ENCODE peak calls at places on chromosome 2, in four cellular contexts. One of them, this sample, is unnamed.

GRCh38 chr2:231204146-231204545 is 5.7 kb downstream of the ARMC9 start:
- DNase-seq in naive thymus-derived CD8-positive, alpha-beta T cell: no peak
- DNase-seq in amniotic stem cell: no peak
- DNase-seq in stimulated activated CD8-positive, alpha-beta memory T cell treated with anti-CD3 and anti-CD28 coated beads, Interleukin-4, amount 100 ng/mL, for 24 hours: no peak
- DNase-seq in this sample: no peak

GRCh38 chr2:235345745-235346144 is 148.1 kb upstream of the AGAP1 start:
- DNase-seq in naive thymus-derived CD8-positive, alpha-beta T cell: no peak
- DNase-seq in amniotic stem cell: no peak
- DNase-seq in stimulated activated CD8-positive, alpha-beta memory T cell treated with anti-CD3 and anti-CD28 coated beads, Interleukin-4, amount 100 ng/mL, for 24 hours: no peak
- DNase-seq in this sample: no peak

GRCh38 chr2:20578895-20579825 is 71.7 kb downstream of the HS1BP3 start:
- DNase-seq in naive thymus-derived CD8-positive, alpha-beta T cell: no peak
- DNase-seq in amniotic stem cell: peak
- DNase-seq in stimulated activated CD8-positive, alpha-beta memory T cell treated with anti-CD3 and anti-CD28 coated beads, Interleukin-4, amount 100 ng/mL, for 24 hours: no peak
- DNase-seq in this sample: peak

GRCh38 chr2:40448476-40449079 is 3.3 kb downstream of the SLC8A1 start:
- DNase-seq in naive thymus-derived CD8-positive, alpha-beta T cell: no peak
- DNase-seq in amniotic stem cell: no peak
- DNase-seq in stimulated activated CD8-positive, alpha-beta memory T cell treated with anti-CD3 and anti-CD28 coated beads, Interleukin-4, amount 100 ng/mL, for 24 hours: no peak
- DNase-seq in this sample: peak

GRCh38 chr2:84526562-84526961 is 10.3 kb downstream of the DNAH6 start:
- DNase-seq in naive thymus-derived CD8-positive, alpha-beta T cell: no peak
- DNase-seq in amniotic stem cell: no peak
- DNase-seq in stimulated activated CD8-positive, alpha-beta memory T cell treated with anti-CD3 and anti-CD28 coated beads, Interleukin-4, amount 100 ng/mL, for 24 hours: no peak
- DNase-seq in this sample: no peak

GRCh38 chr2:133705287-133705686 is 137.0 kb upstream of the NCKAP5 start:
- DNase-seq in naive thymus-derived CD8-positive, alpha-beta T cell: no peak
- DNase-seq in amniotic stem cell: no peak
- DNase-seq in stimulated activated CD8-positive, alpha-beta memory T cell treated with anti-CD3 and anti-CD28 coated beads, Interleukin-4, amount 100 ng/mL, for 24 hours: no peak
- DNase-seq in this sample: no peak

GRCh38 chr2:151733781-151734672 is at the start of gene NEB:
- DNase-seq in naive thymus-derived CD8-positive, alpha-beta T cell: no peak
- DNase-seq in amniotic stem cell: no peak
- DNase-seq in stimulated activated CD8-positive, alpha-beta memory T cell treated with anti-CD3 and anti-CD28 coated beads, Interleukin-4, amount 100 ng/mL, for 24 hours: no peak
- DNase-seq in this sample: no peak

GRCh38 chr2:98467082-98467536 is 22.5 kb downstream of the INPP4A start:
- DNase-seq in naive thymus-derived CD8-positive, alpha-beta T cell: no peak
- DNase-seq in amniotic stem cell: no peak
- DNase-seq in stimulated activated CD8-positive, alpha-beta memory T cell treated with anti-CD3 and anti-CD28 coated beads, Interleukin-4, amount 100 ng/mL, for 24 hours: no peak
- DNase-seq in this sample: no peak

GRCh38 chr2:218313356-218313755 is 21.1 kb upstream of the TMBIM1 start:
- DNase-seq in naive thymus-derived CD8-positive, alpha-beta T cell: no peak
- DNase-seq in amniotic stem cell: no peak
- DNase-seq in stimulated activated CD8-positive, alpha-beta memory T cell treated with anti-CD3 and anti-CD28 coated beads, Interleukin-4, amount 100 ng/mL, for 24 hours: no peak
- DNase-seq in this sample: no peak

GRCh38 chr2:96565111-96565510 is 28.6 kb downstream of the ARID5A start:
- DNase-seq in naive thymus-derived CD8-positive, alpha-beta T cell: no peak
- DNase-seq in amniotic stem cell: no peak
- DNase-seq in stimulated activated CD8-positive, alpha-beta memory T cell treated with anti-CD3 and anti-CD28 coated beads, Interleukin-4, amount 100 ng/mL, for 24 hours: no peak
- DNase-seq in this sample: peak

GRCh38 chr2:170873035-170873692 is 55.9 kb upstream of the GORASP2 start:
- DNase-seq in naive thymus-derived CD8-positive, alpha-beta T cell: peak
- DNase-seq in amniotic stem cell: peak
- DNase-seq in stimulated activated CD8-positive, alpha-beta memory T cell treated with anti-CD3 and anti-CD28 coated beads, Interleukin-4, amount 100 ng/mL, for 24 hours: peak
- DNase-seq in this sample: peak

GRCh38 chr2:220270506-220271070 is 643.2 kb downstream of the SLC4A3 start:
- DNase-seq in naive thymus-derived CD8-positive, alpha-beta T cell: no peak
- DNase-seq in amniotic stem cell: no peak
- DNase-seq in stimulated activated CD8-positive, alpha-beta memory T cell treated with anti-CD3 and anti-CD28 coated beads, Interleukin-4, amount 100 ng/mL, for 24 hours: no peak
- DNase-seq in this sample: no peak

GRCh38 chr2:145691659-145692058 is 1171.7 kb upstream of the ZEB2 start:
- DNase-seq in naive thymus-derived CD8-positive, alpha-beta T cell: no peak
- DNase-seq in amniotic stem cell: no peak
- DNase-seq in stimulated activated CD8-positive, alpha-beta memory T cell treated with anti-CD3 and anti-CD28 coated beads, Interleukin-4, amount 100 ng/mL, for 24 hours: no peak
- DNase-seq in this sample: no peak

GRCh38 chr2:203484266-203485112 is 50.6 kb downstream of the RAPH1 start:
- DNase-seq in naive thymus-derived CD8-positive, alpha-beta T cell: peak
- DNase-seq in amniotic stem cell: no peak
- DNase-seq in stimulated activated CD8-positive, alpha-beta memory T cell treated with anti-CD3 and anti-CD28 coated beads, Interleukin-4, amount 100 ng/mL, for 24 hours: peak
- DNase-seq in this sample: peak

GRCh38 chr2:54549430-54549829 is 93.3 kb downstream of the SPTBN1 start:
- DNase-seq in naive thymus-derived CD8-positive, alpha-beta T cell: no peak
- DNase-seq in amniotic stem cell: no peak
- DNase-seq in stimulated activated CD8-positive, alpha-beta memory T cell treated with anti-CD3 and anti-CD28 coated beads, Interleukin-4, amount 100 ng/mL, for 24 hours: no peak
- DNase-seq in this sample: no peak

This sample was measured in H9.